ENCODE peak calls at places on chromosomes 2 and 18, in eight cellular contexts. A is stomach, E is H1, S is ovary, D is esophagus muscularis mucosa, N is HepG2, C is SK-N-SH, Y is tibial nerve. W is an unnamed sample.
A peak's percentile ranks its signal among the peaks of the same experiment; 100 is the strongest.

GRCh38 chr18:79442508-79443221 is 46.9 kb downstream of the NFATC1 start:
- DNase-seq in A (no peak), S (no peak), C (no peak), E (no peak), D (no peak), N (no peak), Y (no peak), W (no peak)

GRCh38 chr2:40284797-40285196 is 167.1 kb downstream of the SLC8A1 start:
- DNase-seq in Y (no peak), S (no peak), A (no peak), D (no peak), N (no peak), C (no peak), E (no peak), W (no peak)

GRCh38 chr2:132383956-132384355 is 32.6 kb upstream of the GPR39 start:
- DNase-seq in N (no peak), S (no peak), D (peak; percentile 77), A (no peak), E (no peak), C (peak; percentile 46), Y (no peak), W (no peak)

GRCh38 chr18:44696892-44697291 is 16.2 kb downstream of the SETBP1 start:
- DNase-seq in E (no peak), Y (no peak), D (no peak), N (no peak), A (peak; percentile 52), S (peak; percentile 61), C (no peak), W (peak; percentile 29)

GRCh38 chr2:238698451-238699306 is 149.2 kb upstream of the TWIST2 start:
- DNase-seq in N (no peak), Y (no peak), E (no peak), S (no peak), A (no peak), C (no peak), D (peak; percentile 79), W (no peak)

GRCh38 chr2:184938221-184938985 is 340.1 kb downstream of the ZNF804A start:
- DNase-seq in C (no peak), N (no peak), A (no peak), E (no peak), D (no peak), Y (no peak), S (no peak), W (no peak)

GRCh38 chr2:233100192-233100998 is 40.3 kb downstream of the INPP5D start:
- DNase-seq in N (no peak), Y (no peak), E (no peak), C (no peak), S (no peak), D (no peak), A (no peak), W (peak; percentile 56)

GRCh38 chr2:171541202-171541884 is 19.1 kb downstream of the CYBRD1 start:
- DNase-seq in N (no peak), S (no peak), D (peak; percentile 17), Y (no peak), A (no peak), E (no peak), C (no peak), W (no peak)

GRCh38 chr2:69306612-69306896 is 80.5 kb downstream of the GFPT1 start:
- DNase-seq in C (no peak), S (peak; percentile 38), A (no peak), Y (no peak), E (no peak), D (no peak), N (no peak), W (no peak)

DNA sequence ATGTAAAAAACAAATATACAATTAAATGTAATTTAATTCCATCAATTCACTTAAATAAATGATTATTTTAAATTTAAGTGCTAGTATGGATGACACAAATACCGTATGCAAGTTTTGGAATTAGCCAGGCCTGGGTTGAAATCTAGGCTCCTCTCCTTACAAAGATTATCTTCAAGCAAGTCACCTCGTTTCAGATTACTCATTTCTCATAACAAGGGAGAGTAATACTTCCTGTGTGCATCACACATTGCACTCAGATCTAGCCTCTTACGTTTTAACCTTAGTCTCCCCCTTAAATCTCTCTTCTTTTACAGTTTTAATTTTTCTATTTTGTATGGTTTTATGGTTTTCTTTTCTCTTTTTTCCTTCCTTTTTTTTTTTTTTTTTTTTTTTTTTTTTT is 1475.9 kb upstream of the NXPH2 start:
- DNase-seq in S (no peak), C (no peak), E (no peak), A (no peak), N (no peak), D (no peak), Y (no peak), W (no peak)
- TF ChIP-seq EP300 in S (no peak), C (no peak), E (no peak), A (no peak), N (no peak), D (no peak), Y (no peak), W (no peak)

GRCh38 chr2:236664131-236664530 is 94.5 kb downstream of the ACKR3 start:
- DNase-seq in D (peak; percentile 45), A (no peak), N (no peak), E (no peak), C (no peak), S (no peak), Y (no peak), W (no peak)

GRCh38 chr2:236665572-236666118 is 96.0 kb downstream of the ACKR3 start:
- DNase-seq in E (no peak), Y (no peak), D (peak; percentile 53), S (no peak), N (no peak), A (no peak), C (no peak), W (no peak)

GRCh38 chr2:236666646-236667204 is 97.1 kb downstream of the ACKR3 start:
- DNase-seq in D (peak; percentile 55), E (no peak), N (no peak), C (no peak), Y (no peak), S (no peak), A (no peak), W (no peak)

GRCh38 chr2:236663671-236664101 is 94.1 kb downstream of the ACKR3 start:
- DNase-seq in C (no peak), D (peak; percentile 90), Y (no peak), A (no peak), E (no peak), N (no peak), S (no peak), W (no peak)

DNA sequence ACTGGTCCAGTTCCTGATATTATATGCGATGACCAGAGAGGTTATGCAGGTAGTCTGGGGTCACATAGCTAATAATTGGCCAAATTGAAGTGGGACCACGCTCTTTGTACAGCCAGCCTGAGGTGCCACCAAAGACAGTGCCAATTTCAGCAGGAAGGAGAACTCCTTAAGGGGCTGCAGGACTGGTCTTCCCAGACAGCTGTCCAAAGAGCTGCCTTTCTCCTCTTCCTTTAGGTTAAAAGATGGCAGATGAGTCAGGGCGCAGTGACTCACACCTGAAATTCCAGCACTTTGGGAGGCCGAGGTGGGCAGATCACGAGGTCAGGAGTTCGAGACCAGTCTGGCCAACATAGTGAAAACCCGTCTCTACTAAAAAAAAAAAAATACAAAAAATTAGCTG is 95.5 kb downstream of the ACKR3 start:
- DNase-seq in D (peak; percentile 60), S (no peak), N (no peak), Y (no peak), C (no peak), E (no peak), A (no peak), W (no peak)
- TF ChIP-seq EP300 in D (no peak), S (no peak), N (no peak), Y (no peak), C (no peak), E (no peak), A (no peak), W (no peak)

GRCh38 chr2:131038258-131039100 is 54.8 kb downstream of the FAM168B start:
- DNase-seq in D (no peak), E (no peak), C (no peak), N (no peak), A (no peak), Y (no peak), S (no peak), W (no peak)
- TF ChIP-seq EP300 in D (no peak), E (no peak), C (no peak), N (no peak), A (no peak), Y (no peak), S (no peak), W (no peak)

DNA sequence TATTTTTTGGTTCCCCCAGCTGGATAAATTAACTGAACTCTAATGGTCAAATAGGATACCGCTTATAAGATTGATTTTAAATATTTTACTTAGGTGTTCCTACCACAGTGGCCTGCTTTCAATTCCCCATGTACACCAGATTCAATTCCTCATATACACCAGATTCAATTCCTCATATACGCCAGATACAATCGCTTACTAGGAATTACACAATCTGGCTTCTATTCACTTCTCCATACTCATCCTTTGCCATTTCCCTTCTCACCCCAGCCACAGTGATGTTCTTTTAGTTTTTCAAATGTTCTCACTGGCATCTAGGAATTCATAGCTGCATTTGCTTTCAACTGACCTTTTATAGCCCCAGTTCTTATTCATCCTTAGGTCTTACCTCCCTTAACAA is 66.5 kb downstream of the SLC40A1 start:
- DNase-seq in A (no peak), Y (no peak), N (no peak), D (no peak), E (no peak), S (no peak), C (no peak), W (no peak)
- TF ChIP-seq EP300 in A (no peak), Y (peak; percentile 55), N (no peak), D (no peak), E (no peak), S (no peak), C (no peak), W (no peak)

DNA sequence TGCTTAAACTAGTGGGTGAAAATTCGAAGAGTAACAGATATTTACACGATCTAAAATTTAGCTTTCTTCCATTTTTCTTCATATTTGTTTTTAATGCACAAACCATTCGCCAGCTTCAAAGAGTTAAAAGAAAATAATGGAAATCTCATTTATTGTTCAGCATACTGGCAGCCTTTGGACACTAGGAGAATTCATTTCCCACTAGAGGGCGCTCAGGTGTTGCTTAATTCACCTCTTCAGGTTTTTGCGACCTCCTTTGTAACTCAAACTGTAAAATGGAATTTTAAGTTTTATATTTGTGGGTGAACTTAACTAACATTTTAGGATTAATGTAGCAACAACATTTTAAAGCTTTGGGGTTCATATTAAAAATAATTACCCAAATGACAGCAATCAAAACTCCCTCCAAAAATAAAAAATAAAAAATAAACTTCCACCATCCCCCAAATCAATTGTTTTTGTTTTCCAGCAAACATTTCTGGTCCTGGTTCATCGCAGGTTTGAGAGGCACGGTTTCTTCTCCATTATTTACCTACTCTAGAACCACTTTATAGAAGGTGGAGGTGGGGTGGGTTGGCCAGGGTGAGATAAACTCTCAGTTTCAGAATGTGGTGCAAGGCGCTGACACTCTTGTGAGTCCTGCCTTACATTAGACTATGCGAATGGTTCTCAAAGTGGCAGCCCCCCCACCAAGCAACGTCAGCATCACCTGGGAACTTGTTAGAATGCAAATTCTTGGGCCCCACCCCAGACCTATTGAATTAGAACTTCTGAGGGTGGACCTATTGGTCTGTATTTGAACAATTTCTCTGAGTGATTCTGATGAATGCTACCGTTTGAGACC is 24.7 kb upstream of the PNPT1 start:
- DNase-seq in S (peak; percentile 37), C (peak; percentile 56), E (peak; percentile 5), D (no peak), N (peak; percentile 66), A (peak; percentile 54), Y (peak; percentile 26), W (peak; percentile 40)
- TF ChIP-seq EP300 in S (no peak), C (no peak), E (no peak), D (no peak), N (no peak), A (no peak), Y (no peak), W (no peak)

W was measured in transverse colon.